ENCODE peak calls at places on chromosomes 11 and 22, in four cellular contexts. X is HepG2, D is A549, K is K562. Y is an unnamed sample.

GRCh38 chr22:37983860-37984791 is at the start of gene SOX10:
- DNase-seq in X (no peak), D (no peak), K (no peak), Y (peak)

GRCh38 chr11:1054143-1055108 is 17.9 kb upstream of the MUC6 start:
- DNase-seq in X (no peak), D (no peak), K (no peak), Y (no peak)

GRCh38 chr22:31917227-31917921 is 27.0 kb upstream of the YWHAH start:
- DNase-seq in X (no peak), D (no peak), K (no peak), Y (no peak)

GRCh38 chr11:7292902-7293301 is 41.2 kb downstream of the SYT9 start:
- DNase-seq in X (no peak), D (no peak), K (no peak), Y (no peak)

GRCh38 chr22:31497148-31497938 is 1.0 kb downstream of the SFI1 start:
- DNase-seq in X (no peak), D (no peak), K (no peak), Y (no peak)

GRCh38 chr11:125338886-125339811 is 156.9 kb downstream of the FEZ1 start:
- DNase-seq in X (no peak), D (no peak), K (no peak), Y (no peak)

GRCh38 chr22:32850157-32850556 is 48.7 kb downstream of the TIMP3 start:
- DNase-seq in X (no peak), D (no peak), K (no peak), Y (no peak)

GRCh38 chr11:78226684-78227680 is 38.3 kb downstream of the USP35 start:
- DNase-seq in X (no peak), D (no peak), K (no peak), Y (no peak)

GRCh38 chr11:44016129-44016528 is 31.7 kb upstream of the ACCSL start:
- DNase-seq in X (no peak), D (no peak), K (no peak), Y (peak)

GRCh38 chr11:120603071-120603470 is 91.5 kb downstream of the GRIK4 start:
- DNase-seq in X (no peak), D (no peak), K (no peak), Y (no peak)

GRCh38 chr22:28142361-28142801 is 223.3 kb upstream of the PITPNB start:
- DNase-seq in X (peak), D (no peak), K (no peak), Y (no peak)

GRCh38 chr11:131816046-131816445 is 445.6 kb downstream of the NTM start:
- DNase-seq in X (no peak), D (no peak), K (no peak), Y (no peak)

GRCh38 chr11:14971865-14972580 is at the start of gene CALCA:
- DNase-seq in X (no peak), D (no peak), K (no peak), Y (peak)

GRCh38 chr11:57354699-57355098 is 16.5 kb downstream of the P2RX3 start:
- DNase-seq in X (no peak), D (no peak), K (no peak), Y (no peak)

GRCh38 chr11:65896009-65896999 is 3.9 kb downstream of the FOSL1 start:
- DNase-seq in X (no peak), D (no peak), K (no peak), Y (no peak)

GRCh38 chr11:1761110-1761856 is 2.4 kb downstream of the CTSD start:
- DNase-seq in X (no peak), D (no peak), K (no peak), Y (no peak)

GRCh38 chr11:128421577-128421976 is 165.8 kb downstream of the ETS1 start:
- DNase-seq in X (no peak), D (no peak), K (no peak), Y (no peak)

DNA sequence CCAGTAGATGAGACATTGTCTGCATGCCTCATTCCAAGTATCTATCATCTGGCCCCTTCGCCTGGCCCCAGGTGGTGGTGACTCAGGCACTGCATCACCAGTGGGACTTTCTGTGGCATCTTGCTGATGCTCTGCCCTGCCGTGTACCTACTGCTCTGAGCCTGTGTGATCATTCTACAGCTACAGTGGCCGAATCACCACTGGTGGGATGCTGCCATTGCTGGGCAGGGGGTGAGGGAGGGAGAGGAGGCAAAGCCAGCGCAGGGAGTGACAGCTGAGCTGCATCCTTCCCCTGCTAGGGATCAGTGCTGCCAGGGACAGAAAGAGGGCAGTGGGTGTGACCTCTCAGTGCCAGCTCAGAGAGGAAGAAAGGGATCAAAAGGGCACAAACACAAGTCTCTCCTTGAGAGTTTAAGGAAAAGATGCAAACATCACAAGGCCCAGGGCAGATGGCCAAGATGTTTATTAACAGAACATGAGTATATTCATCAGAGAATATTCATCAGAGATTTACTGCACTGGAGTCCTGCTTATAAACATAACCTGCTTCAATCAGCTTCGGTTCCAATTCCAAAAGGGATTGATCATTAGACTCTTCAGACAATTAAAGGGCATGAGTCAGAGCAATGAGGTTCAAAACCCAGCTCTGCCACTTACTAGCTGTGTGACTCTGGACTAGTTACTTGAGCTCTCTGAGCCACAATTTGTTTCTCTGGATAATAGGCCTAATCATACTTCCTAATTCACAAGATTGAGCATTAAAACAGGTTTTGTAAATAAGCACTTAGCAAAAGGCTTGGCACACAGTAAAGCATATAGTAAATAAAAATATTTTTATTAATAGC is 109.8 kb downstream of the NAT10 start:
- DNase-seq in X (no peak), D (peak), K (no peak), Y (no peak)
- TF ChIP-seq CEBPB in X (no peak), D (no peak), K (no peak), Y (no peak)

DNA sequence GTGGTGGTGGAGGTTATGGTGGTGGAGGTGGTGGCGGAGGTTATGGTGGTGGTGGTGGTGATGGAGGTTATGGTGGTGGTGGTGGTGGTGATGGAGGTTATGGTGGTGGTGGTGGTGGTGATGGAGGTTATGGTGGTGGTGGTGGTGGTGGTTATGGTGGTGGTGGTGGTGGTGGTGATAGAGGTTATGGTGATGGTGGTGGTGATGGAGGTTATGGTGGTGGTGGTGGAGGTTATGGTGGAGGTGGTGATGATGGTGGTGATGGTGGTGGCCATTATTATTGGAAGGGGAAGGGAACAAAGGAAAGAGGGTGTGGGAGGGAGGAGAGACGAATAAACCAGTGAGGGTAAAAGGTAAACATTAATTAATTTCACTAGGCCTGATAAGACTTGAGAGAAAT is 53.5 kb upstream of the TCF20 start:
- DNase-seq in X (no peak), D (no peak), K (no peak), Y (no peak)
- TF ChIP-seq JUN in X (no peak), D (no peak), K (no peak), Y (no peak)

DNA sequence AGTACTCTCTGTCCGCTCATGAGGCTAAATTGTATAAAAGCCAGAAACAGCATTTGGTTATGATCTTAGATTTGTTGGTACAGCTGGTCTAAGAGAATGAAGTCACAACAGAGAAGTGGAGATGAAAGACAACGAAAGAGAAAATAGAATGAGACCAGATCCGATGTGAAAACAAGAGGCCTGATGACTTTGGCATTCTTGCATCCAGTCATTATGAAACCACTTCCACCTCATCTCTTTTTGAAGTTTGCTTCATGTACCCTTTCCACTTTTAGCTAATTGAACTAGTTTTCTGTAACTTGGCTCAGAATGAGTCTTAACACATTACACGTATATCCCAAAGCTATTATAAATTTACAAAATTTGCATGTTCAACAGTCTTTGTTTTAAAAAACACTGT is 1431.7 kb downstream of the LRRC4C start:
- DNase-seq in X (no peak), D (no peak), K (no peak), Y (no peak)
- TF ChIP-seq CEBPB in X (no peak), D (no peak), K (no peak), Y (no peak)

DNA sequence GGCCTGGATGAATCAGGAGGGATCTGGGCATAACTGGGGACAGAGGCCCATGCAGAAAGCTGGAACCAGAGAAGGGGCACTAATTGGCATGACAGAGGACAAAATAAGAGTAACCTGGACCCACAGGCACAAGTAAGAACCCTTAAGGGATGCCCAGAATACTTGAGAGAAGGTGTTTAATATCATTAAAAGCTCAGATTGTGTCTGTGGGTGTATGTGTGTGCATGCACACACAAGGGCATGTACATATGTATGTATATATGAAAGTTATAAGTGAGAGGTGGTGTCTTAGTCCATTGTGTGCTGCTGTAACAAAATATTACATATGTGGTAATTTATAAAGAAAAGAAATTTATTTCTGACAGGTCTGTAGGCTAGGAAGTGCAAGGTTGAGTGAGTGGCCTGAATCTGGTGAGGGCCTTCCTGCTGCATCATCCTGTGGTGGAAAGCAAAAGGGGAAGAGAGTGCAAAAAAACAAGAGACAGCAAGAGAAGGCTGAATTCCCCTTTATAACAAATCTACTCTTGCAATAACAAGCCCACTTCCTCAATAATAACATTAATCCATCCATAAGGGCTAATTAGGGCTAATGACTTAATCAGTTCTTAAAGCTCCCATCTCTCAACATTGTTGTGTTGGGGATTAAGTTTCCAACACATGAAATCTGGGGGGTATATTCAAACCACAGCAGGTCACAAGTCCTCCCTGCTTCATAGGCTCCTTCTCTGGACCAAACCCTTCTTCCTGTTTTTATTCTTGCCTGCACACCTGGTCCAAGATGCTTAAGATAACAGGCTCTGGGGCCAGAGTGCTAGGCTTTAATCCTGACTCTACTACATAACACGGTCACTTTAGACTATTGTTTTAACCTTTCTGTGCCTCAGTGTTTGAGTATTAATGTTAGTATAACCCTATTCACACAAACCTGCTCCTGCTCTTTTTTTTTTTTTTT is 68.2 kb upstream of the POU2AF2 start:
- DNase-seq in X (no peak), D (no peak), K (no peak), Y (no peak)
- TF ChIP-seq JUN in X (no peak), D (no peak), K (no peak), Y (no peak)

GRCh38 chr22:46050916-46051614 is 74.1 kb upstream of the WNT7B start:
- DNase-seq in X (no peak), D (no peak), K (no peak), Y (no peak)
- TF ChIP-seq CEBPB in X (no peak), D (no peak), K (no peak), Y (no peak)